ENCODE peak calls at places on chromosome 5, in five cellular contexts. F is cardiac muscle cell, H is heart left ventricle, E is PC-9, I is uterus. L is an unnamed sample.

GRCh38 chr5:59584858-59585846 is 308.4 kb downstream of the PDE4D start:
- DNase-seq in F (no peak), H (no peak), E (no peak), I (no peak), L (no peak)

GRCh38 chr5:94621763-94622162 is 3.3 kb downstream of the SLF1 start:
- DNase-seq in F (no peak), H (no peak), E (no peak), I (no peak), L (no peak)

GRCh38 chr5:115098041-115098702 is 71.5 kb downstream of the TRIM36 start:
- DNase-seq in F (peak; percentile 53), H (no peak), E (peak; percentile 38), I (no peak), L (no peak)

GRCh38 chr5:142385194-142385593 is 60.4 kb upstream of the SPRY4 start:
- DNase-seq in F (no peak), H (no peak), E (no peak), I (no peak), L (no peak)

GRCh38 chr5:180595381-180596114 is 4.2 kb upstream of the SCGB3A1 start:
- DNase-seq in F (no peak), H (no peak), E (no peak), I (no peak), L (no peak)

GRCh38 chr5:97135868-97136267 is 6.5 kb downstream of the LIX1 start:
- DNase-seq in F (no peak), H (no peak), E (no peak), I (no peak), L (no peak)

GRCh38 chr5:57302164-57302563 is 128.3 kb downstream of the GPBP1 start:
- DNase-seq in F (no peak), H (no peak), E (peak; percentile 65), I (no peak), L (no peak)

GRCh38 chr5:169832845-169833244 is 147.4 kb downstream of the INSYN2B start:
- DNase-seq in F (no peak), H (no peak), E (no peak), I (no peak), L (no peak)

GRCh38 chr5:64700765-64701164 is 10.5 kb downstream of the SHISAL2B start:
- DNase-seq in F (no peak), H (no peak), E (no peak), I (no peak), L (no peak)

GRCh38 chr5:134394932-134395331 is 16.7 kb downstream of the CDKN2AIPNL start:
- DNase-seq in F (no peak), H (no peak), E (no peak), I (no peak), L (no peak)

GRCh38 chr5:90279091-90279490 is 130.5 kb downstream of the CETN3 start:
- DNase-seq in F (no peak), H (no peak), E (no peak), I (no peak), L (no peak)

GRCh38 chr5:177446184-177447065 is at the start of gene PRR7:
- DNase-seq in F (peak; percentile 78), H (peak; percentile 67), E (no peak), I (no peak), L (no peak)

GRCh38 chr5:157607371-157608161 is 32.0 kb upstream of the ADAM19 start:
- DNase-seq in F (no peak), H (no peak), E (peak; percentile 93), I (no peak), L (no peak)

GRCh38 chr5:10588779-10589447 is 25.0 kb downstream of the ANKRD33B start:
- DNase-seq in F (no peak), H (no peak), E (no peak), I (no peak), L (no peak)

GRCh38 chr5:73363911-73364730 is 84.5 kb downstream of the FOXD1 start:
- DNase-seq in F (no peak), H (no peak), E (peak; percentile 75), I (no peak), L (no peak)

GRCh38 chr5:38772471-38772870 is 73.3 kb upstream of the OSMR start:
- DNase-seq in F (no peak), H (no peak), E (no peak), I (no peak), L (no peak)

GRCh38 chr5:32193591-32193990 is 19.5 kb upstream of the GOLPH3 start:
- DNase-seq in F (no peak), H (peak; percentile 88), E (peak; percentile 87), I (peak; percentile 73), L (peak; percentile 91)

GRCh38 chr5:113266227-113266912 is 168.4 kb downstream of the TSSK1B start:
- DNase-seq in F (no peak), H (no peak), E (no peak), I (no peak), L (no peak)
- H3K4me3 ChIP-seq in F (no peak overlapping the region), H (no peak overlapping the region), E (peak overlapping the region; percentile 9), I (no peak overlapping the region), L (no peak overlapping the region)

GRCh38 chr5:150918613-150919012 is 13.8 kb upstream of the ZNF300 start:
- DNase-seq in F (no peak), H (no peak), E (no peak), I (no peak), L (no peak)
- H3K9me3 ChIP-seq in F (no peaks in the 10 kb centered on the region), H (peaks cover 80% of the 10 kb centered on the region), E (peaks cover 25% of the 10 kb centered on the region), I (no peaks in the 10 kb centered on the region), L (no peaks in the 10 kb centered on the region)

GRCh38 chr5:137438932-137439331 is 60.2 kb downstream of the SPOCK1 start:
- DNase-seq in F (no peak), H (no peak), E (no peak), I (no peak), L (no peak)

GRCh38 chr5:137431051-137431450 is 68.1 kb downstream of the SPOCK1 start:
- DNase-seq in F (no peak), H (no peak), E (no peak), I (no peak), L (no peak)

GRCh38 chr5:137432376-137432775 is 66.8 kb downstream of the SPOCK1 start:
- DNase-seq in F (no peak), H (no peak), E (no peak), I (no peak), L (no peak)

GRCh38 chr5:137433539-137433938 is 65.6 kb downstream of the SPOCK1 start:
- DNase-seq in F (no peak), H (no peak), E (no peak), I (no peak), L (no peak)
- H3K4me1 ChIP-seq in F (no peaks in the 10 kb centered on the region), H (no peaks in the 10 kb centered on the region), E (no peaks in the 10 kb centered on the region), I (no peaks in the 10 kb centered on the region), L (no peaks in the 10 kb centered on the region)

DNA sequence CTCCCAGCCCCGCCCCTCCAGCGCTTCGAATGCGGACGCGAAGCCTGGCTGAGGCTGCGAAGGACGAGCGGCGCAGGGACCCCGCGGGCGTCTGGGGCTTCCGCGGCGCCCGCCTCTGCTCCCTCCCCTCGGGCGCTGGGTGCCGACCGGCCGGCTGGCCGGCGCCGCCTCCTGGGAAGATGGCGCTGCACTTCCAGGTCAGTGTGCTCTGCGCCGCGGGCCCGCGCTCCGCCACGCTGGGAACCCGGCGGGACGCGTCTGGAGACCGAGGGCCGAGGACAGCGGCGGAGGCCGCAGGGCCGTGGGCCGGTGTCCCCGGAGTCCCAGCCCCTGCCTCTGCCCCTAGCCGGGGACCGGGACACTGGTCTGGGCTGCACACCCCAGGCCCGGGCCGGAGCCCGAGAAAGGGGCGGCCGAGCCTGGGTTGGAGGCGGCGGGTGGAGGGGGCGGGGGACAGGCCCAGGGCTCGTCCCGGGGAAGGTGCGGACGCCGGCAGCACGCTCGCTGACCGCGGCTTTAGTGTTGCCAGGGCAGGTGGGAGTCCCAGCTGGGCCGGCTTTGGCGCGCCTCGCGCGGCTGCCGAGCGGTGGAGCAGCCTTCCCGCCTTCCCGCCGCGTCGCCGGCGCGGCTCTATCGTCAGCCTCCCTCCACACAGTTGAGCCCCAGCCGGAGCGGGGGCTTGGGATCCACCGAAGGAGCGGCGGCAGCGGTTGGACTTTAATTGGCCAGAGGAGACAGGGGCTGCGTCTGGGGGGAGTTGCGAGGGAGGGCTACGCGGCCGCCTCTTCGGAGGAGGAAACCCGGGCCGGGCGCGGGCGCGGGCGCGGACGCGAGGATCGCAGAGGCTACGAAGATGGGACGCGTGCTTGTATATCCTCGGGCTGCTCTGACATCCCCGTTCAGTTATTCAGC is at the start of gene RANBP17:
- DNase-seq in F (peak; percentile 89), H (peak; percentile 58), E (peak; percentile 62), I (no peak), L (no peak)
- H3K4me3 ChIP-seq in F (peak within 1 kb of the TSS; percentile 51), H (peak within 1 kb of the TSS; percentile 91), E (peak within 1 kb of the TSS; percentile 86), I (peak within 1 kb of the TSS; percentile 1), L (peak within 1 kb of the TSS; percentile 62)